ENCODE peak calls at places on chromosomes 2 and 18, in six cellular contexts. T is A549, D is stomach, P is transverse colon, Y is upper lobe of left lung, M is K562. Q is an unnamed sample.

GRCh38 chr2:175914846-175915245 is 87.2 kb downstream of the LNPK start:
- DNase-seq in T (no peak), D (no peak), P (no peak), Y (no peak), M (no peak), Q (no peak)

GRCh38 chr2:3461781-3462492 is 57.4 kb downstream of the ADI1 start:
- DNase-seq in T (peak; percentile 60), D (no peak), P (no peak), Y (no peak), M (peak; percentile 62), Q (no peak)

GRCh38 chr2:236731767-236732580 is 162.3 kb downstream of the ACKR3 start:
- DNase-seq in T (peak; percentile 10), D (no peak), P (peak; percentile 49), Y (no peak), M (no peak), Q (peak; percentile 88)

GRCh38 chr2:226190479-226191252 is 609.0 kb downstream of the IRS1 start:
- DNase-seq in T (no peak), D (no peak), P (no peak), Y (no peak), M (no peak), Q (no peak)

GRCh38 chr2:84613082-84613481 is 96.8 kb downstream of the DNAH6 start:
- DNase-seq in T (no peak), D (no peak), P (no peak), Y (no peak), M (no peak), Q (no peak)

GRCh38 chr2:9002313-9002636 is 1.2 kb downstream of the MBOAT2 start:
- DNase-seq in T (no peak), D (no peak), P (no peak), Y (no peak), M (no peak), Q (no peak)

GRCh38 chr2:222837643-222838056 is 23.2 kb upstream of the ACSL3 start:
- DNase-seq in T (peak; percentile 55), D (no peak), P (no peak), Y (no peak), M (no peak), Q (no peak)

GRCh38 chr2:223315813-223316212 is 263.8 kb downstream of the KCNE4 start:
- DNase-seq in T (no peak), D (no peak), P (no peak), Y (no peak), M (no peak), Q (no peak)

GRCh38 chr2:228549390-228550007 is 368.0 kb upstream of the SPHKAP start:
- DNase-seq in T (no peak), D (no peak), P (no peak), Y (no peak), M (no peak), Q (no peak)

GRCh38 chr2:73268831-73269685 is 15.2 kb downstream of the FBXO41 start:
- DNase-seq in T (peak; percentile 83), D (peak; percentile 69), P (peak; percentile 81), Y (peak; percentile 91), M (no peak), Q (no peak)

GRCh38 chr2:136801628-136802027 is 36.3 kb downstream of the THSD7B start:
- DNase-seq in T (no peak), D (no peak), P (no peak), Y (no peak), M (no peak), Q (no peak)

GRCh38 chr2:163735692-163736432 is at the start of gene FIGN:
- DNase-seq in T (peak; percentile 54), D (peak; percentile 73), P (peak; percentile 41), Y (peak; percentile 93), M (no peak), Q (peak; percentile 86)

GRCh38 chr18:9109523-9109922 is 7.0 kb downstream of the NDUFV2 start:
- DNase-seq in T (no peak), D (no peak), P (no peak), Y (no peak), M (no peak), Q (no peak)

GRCh38 chr2:231369580-231370428 is 25.7 kb upstream of the B3GNT7 start:
- DNase-seq in T (no peak), D (no peak), P (no peak), Y (peak; percentile 82), M (no peak), Q (no peak)

GRCh38 chr2:173149491-173149890 is 73.8 kb downstream of the MAP3K20 start:
- DNase-seq in T (no peak), D (no peak), P (no peak), Y (no peak), M (no peak), Q (no peak)

GRCh38 chr2:62672601-62673000 is 32.9 kb upstream of the EHBP1 start:
- DNase-seq in T (peak; percentile 32), D (no peak), P (no peak), Y (no peak), M (no peak), Q (no peak)

GRCh38 chr18:21502661-21503060 is 97.8 kb downstream of the ESCO1 start:
- DNase-seq in T (no peak), D (no peak), P (no peak), Y (no peak), M (no peak), Q (no peak)

GRCh38 chr2:26550276-26551015 is 72.5 kb upstream of the OTOF start:
- DNase-seq in T (no peak), D (no peak), P (no peak), Y (peak; percentile 42), M (no peak), Q (peak; percentile 61)

GRCh38 chr2:46667945-46668344 is 188.6 kb downstream of the TMEM247 start:
- DNase-seq in T (no peak), D (no peak), P (no peak), Y (no peak), M (no peak), Q (no peak)
- H3K4me1 ChIP-seq in T (peaks cover 33% of the 10 kb centered on the region), D (no peaks in the 10 kb centered on the region), P (peaks cover 9% of the 10 kb centered on the region), Y (no peaks in the 10 kb centered on the region), M (no peaks in the 10 kb centered on the region), Q (peaks cover 16% of the 10 kb centered on the region)

DNA sequence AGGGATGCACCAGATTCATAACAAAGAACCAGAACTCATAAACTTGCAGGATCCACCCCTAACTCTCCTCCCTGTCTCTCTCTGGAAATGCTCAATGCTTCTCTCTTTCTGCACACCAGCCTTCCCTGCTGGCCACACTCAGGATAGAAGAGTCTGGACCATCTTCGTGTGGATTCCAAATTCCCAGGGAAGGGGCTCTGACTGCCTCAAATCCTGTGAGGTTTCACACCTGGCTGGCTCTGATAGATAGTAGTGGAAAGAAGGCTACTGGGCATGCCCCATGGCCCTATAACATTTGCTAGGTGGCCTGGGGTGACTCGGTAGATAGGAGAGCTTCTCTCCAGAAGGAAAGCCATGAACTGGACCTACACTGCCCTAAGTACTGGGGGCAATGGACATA is 483.2 kb upstream of the GYPC start:
- DNase-seq in T (no peak), D (no peak), P (no peak), Y (no peak), M (no peak), Q (no peak)
- TF ChIP-seq EP300 in T (no peak), D (no peak), P (no peak), Y (no peak), M (no peak), Q (no peak)

GRCh38 chr2:108615480-108616090 is 81.3 kb downstream of the LIMS1 start:
- DNase-seq in T (no peak), D (no peak), P (no peak), Y (no peak), M (no peak), Q (no peak)
- H3K4me1 ChIP-seq in T (peaks cover 45% of the 10 kb centered on the region), D (peaks cover 65% of the 10 kb centered on the region), P (peaks cover 30% of the 10 kb centered on the region), Y (peaks cover 81% of the 10 kb centered on the region), M (peaks cover 28% of the 10 kb centered on the region), Q (peaks cover 82% of the 10 kb centered on the region)

DNA sequence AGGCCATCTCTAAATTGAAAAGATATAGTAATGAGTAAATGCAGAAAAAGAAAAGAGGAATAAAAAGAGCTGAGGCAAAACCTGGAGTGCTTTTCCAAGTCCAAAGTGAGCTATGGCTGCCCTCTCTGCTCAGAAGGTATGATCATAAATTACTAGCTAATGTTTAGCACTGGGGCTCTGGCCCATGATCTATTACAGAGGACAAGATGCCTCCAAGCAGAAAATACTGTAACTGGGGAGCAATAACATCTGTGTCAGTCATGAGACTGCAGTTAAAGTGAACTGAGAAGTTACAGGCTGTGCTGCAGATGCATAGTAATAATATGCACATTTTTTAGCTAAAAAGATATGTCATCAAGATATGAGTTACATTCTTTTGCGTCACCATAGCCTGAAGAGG is 209.4 kb upstream of the RBBP8 start:
- DNase-seq in T (no peak), D (no peak), P (no peak), Y (no peak), M (no peak), Q (no peak)
- TF ChIP-seq EP300 in T (no peak), D (no peak), P (no peak), Y (no peak), M (no peak), Q (no peak)

GRCh38 chr18:48137354-48138208 is 207.1 kb upstream of the SMAD2 start:
- DNase-seq in T (no peak), D (peak; percentile 69), P (peak; percentile 66), Y (no peak), M (no peak), Q (no peak)
- H3K4me1 ChIP-seq in T (peaks cover 14% of the 10 kb centered on the region), D (peaks cover 45% of the 10 kb centered on the region), P (peaks cover 33% of the 10 kb centered on the region), Y (peaks cover 68% of the 10 kb centered on the region), M (no peaks in the 10 kb centered on the region), Q (peaks cover 84% of the 10 kb centered on the region)

DNA sequence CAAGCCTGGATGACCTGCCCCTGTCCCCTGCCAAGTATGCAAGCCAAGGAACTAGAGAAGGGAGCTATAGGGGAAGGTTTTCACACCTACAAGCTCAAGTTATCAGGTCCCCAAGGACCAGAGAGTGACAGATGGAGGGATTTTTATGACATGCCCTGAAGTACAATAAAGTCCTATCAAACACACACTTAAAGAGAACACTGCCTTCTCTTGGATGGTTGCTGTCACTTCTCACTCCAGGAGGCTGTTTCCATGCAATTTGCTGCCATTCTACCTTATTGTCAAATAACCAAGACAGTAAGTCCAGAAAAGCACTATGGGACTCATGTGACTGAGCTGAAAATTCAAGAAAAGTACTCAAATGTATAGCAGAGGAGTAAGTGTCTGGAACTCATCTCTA is 76.6 kb upstream of the DDX18 start:
- DNase-seq in T (no peak), D (no peak), P (no peak), Y (no peak), M (no peak), Q (no peak)
- TF ChIP-seq EP300 in T (no peak), D (no peak), P (no peak), Y (no peak), M (no peak), Q (no peak)

GRCh38 chr2:113890253-113891235 is 655 bp downstream of the ACTR3 start:
- DNase-seq in T (peak; percentile 14), D (peak; percentile 59), P (peak; percentile 77), Y (peak; percentile 90), M (peak; percentile 45), Q (peak; percentile 74)
- H3K4me1 ChIP-seq in T (peaks cover 60% of the 10 kb centered on the region), D (peaks cover 48% of the 10 kb centered on the region), P (peaks cover 57% of the 10 kb centered on the region), Y (peaks cover 74% of the 10 kb centered on the region), M (peaks cover 15% of the 10 kb centered on the region), Q (peaks cover 75% of the 10 kb centered on the region)

DNA sequence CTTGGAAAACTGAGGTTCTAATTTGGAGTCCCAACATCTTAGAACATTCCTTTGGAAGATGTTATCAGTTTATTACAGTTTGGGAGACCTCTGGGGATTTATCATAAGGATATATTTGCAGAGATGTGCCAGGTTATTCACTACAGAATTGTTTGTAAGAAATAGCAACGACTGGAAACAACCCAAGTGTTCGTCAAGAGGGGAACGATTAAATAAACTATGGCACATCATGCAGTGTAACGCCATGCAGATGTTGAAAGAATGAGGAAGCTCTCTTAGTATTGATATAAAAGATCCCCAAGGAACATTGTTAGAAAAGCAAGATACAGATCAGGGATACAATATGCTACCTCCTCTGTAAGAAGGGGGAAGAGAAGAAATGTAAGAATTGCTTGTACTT is 210.6 kb downstream of the TMEM247 start:
- DNase-seq in T (no peak), D (no peak), P (no peak), Y (no peak), M (no peak), Q (no peak)
- TF ChIP-seq EP300 in T (no peak), D (no peak), P (no peak), Y (no peak), M (no peak), Q (no peak)